ENCODE peak calls at places on chromosomes 2 and 18, in four cellular contexts. One of them, this sample, is unnamed.

GRCh38 chr2:11560806-11561205 is 27.0 kb downstream of the GREB1 start:
- DNase-seq in GM12878: no peak
- DNase-seq in K562: no peak
- DNase-seq in HepG2: no peak
- DNase-seq in this sample: no peak

GRCh38 chr18:5122270-5122669 is 74.8 kb downstream of the AKAIN1 start:
- DNase-seq in GM12878: no peak
- DNase-seq in HepG2: no peak
- DNase-seq in K562: no peak
- DNase-seq in this sample: no peak

GRCh38 chr2:164840930-164841718 is 499 bp downstream of the COBLL1 start:
- DNase-seq in HepG2: peak
- DNase-seq in GM12878: no peak
- DNase-seq in K562: peak
- DNase-seq in this sample: peak

GRCh38 chr2:56185582-56186046 is 1.8 kb downstream of the CCDC85A start:
- DNase-seq in K562: no peak
- DNase-seq in HepG2: no peak
- DNase-seq in GM12878: no peak
- DNase-seq in this sample: peak

GRCh38 chr18:44869533-44869932 is 188.8 kb downstream of the SETBP1 start:
- DNase-seq in GM12878: no peak
- DNase-seq in K562: no peak
- DNase-seq in HepG2: no peak
- DNase-seq in this sample: no peak

GRCh38 chr2:240704651-240705050 is 13.0 kb downstream of the AQP12A start:
- DNase-seq in K562: no peak
- DNase-seq in GM12878: no peak
- DNase-seq in HepG2: no peak
- DNase-seq in this sample: no peak

GRCh38 chr2:27966466-27966865 is 75.9 kb downstream of the BABAM2 start:
- DNase-seq in K562: no peak
- DNase-seq in GM12878: no peak
- DNase-seq in HepG2: no peak
- DNase-seq in this sample: no peak

GRCh38 chr18:10482985-10483949 is 28.8 kb downstream of the APCDD1 start:
- DNase-seq in GM12878: peak
- DNase-seq in K562: no peak
- DNase-seq in HepG2: no peak
- DNase-seq in this sample: no peak

GRCh38 chr2:230908595-230909191 is 16.3 kb downstream of the GPR55 start:
- DNase-seq in K562: peak
- DNase-seq in HepG2: peak
- DNase-seq in GM12878: no peak
- DNase-seq in this sample: no peak

GRCh38 chr2:226060228-226060627 is 660.7 kb downstream of the NYAP2 start:
- DNase-seq in K562: no peak
- DNase-seq in GM12878: no peak
- DNase-seq in HepG2: peak
- DNase-seq in this sample: no peak

GRCh38 chr2:235745597-235745996 is 251.8 kb downstream of the AGAP1 start:
- DNase-seq in HepG2: no peak
- DNase-seq in K562: no peak
- DNase-seq in GM12878: no peak
- DNase-seq in this sample: no peak

GRCh38 chr18:4284528-4284927 is 170.6 kb downstream of the DLGAP1 start:
- DNase-seq in K562: no peak
- DNase-seq in GM12878: no peak
- DNase-seq in HepG2: no peak
- DNase-seq in this sample: no peak

GRCh38 chr2:171762879-171763573 is 75.8 kb downstream of the DYNC1I2 start:
- DNase-seq in HepG2: peak
- DNase-seq in GM12878: no peak
- DNase-seq in K562: no peak
- DNase-seq in this sample: no peak
- TF ChIP-seq BHLHE40 in HepG2: no peak
- TF ChIP-seq BHLHE40 in GM12878: no peak
- TF ChIP-seq BHLHE40 in K562: no peak
- TF ChIP-seq BHLHE40 in this sample: no peak

DNA sequence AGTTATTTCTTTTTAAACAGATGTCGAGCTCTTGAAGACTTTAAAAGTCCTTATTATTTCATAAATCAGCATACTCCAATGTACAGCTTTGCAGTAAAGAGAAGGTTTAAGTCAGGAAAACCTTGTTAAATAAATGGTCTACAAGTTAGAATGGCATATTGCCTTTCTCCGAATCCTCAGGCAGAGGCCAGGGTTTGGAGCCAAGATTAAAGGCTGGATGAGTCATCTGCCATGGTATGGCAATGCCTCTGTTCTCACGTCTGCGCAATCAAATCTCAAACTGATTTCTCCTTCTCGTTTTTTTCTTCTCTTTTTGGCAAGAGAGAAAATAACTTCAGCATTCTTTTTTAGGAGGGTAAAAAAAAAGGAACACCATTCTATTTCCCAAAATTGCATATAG is 5.6 kb upstream of the KCNJ3 start:
- DNase-seq in K562: no peak
- DNase-seq in GM12878: no peak
- DNase-seq in HepG2: no peak
- DNase-seq in this sample: no peak
- TF ChIP-seq TARDBP in K562: no peak
- TF ChIP-seq TARDBP in GM12878: no peak
- TF ChIP-seq TARDBP in HepG2: no peak
- TF ChIP-seq TARDBP in this sample: no peak

GRCh38 chr2:161992526-161992925 is 81.5 kb downstream of the DPP4 start:
- DNase-seq in K562: no peak
- DNase-seq in HepG2: no peak
- DNase-seq in GM12878: peak
- DNase-seq in this sample: no peak
- TF ChIP-seq BHLHE40 in K562: no peak
- TF ChIP-seq BHLHE40 in HepG2: no peak
- TF ChIP-seq BHLHE40 in GM12878: no peak
- TF ChIP-seq BHLHE40 in this sample: no peak

GRCh38 chr2:195318440-195319111 is 338.4 kb upstream of the SLC39A10 start:
- DNase-seq in GM12878: no peak
- DNase-seq in K562: peak
- DNase-seq in HepG2: peak
- DNase-seq in this sample: peak
- TF ChIP-seq TARDBP in GM12878: no peak
- TF ChIP-seq TARDBP in K562: no peak
- TF ChIP-seq TARDBP in HepG2: no peak
- TF ChIP-seq TARDBP in this sample: no peak

DNA sequence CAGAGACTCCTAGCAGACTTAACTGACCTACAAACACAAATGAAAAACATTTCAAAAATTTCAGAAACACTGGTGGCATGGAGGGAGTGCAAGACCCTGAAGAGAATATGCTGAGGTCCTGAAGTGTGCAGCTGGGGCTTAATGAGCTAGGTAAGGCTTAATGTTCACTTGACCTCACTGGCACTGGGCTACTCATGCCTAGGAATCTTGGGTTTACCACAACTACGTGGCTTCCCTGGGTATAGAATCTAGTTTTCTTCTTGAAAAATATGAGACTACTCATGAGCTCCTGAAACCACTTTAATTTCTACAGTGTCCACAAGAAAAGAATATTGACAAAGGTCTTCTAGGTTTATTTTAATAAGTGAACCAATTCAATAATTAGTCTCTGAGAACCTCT is 139.8 kb downstream of the HNMT start:
- DNase-seq in K562: no peak
- DNase-seq in HepG2: no peak
- DNase-seq in GM12878: no peak
- DNase-seq in this sample: no peak
- TF ChIP-seq BHLHE40 in K562: no peak
- TF ChIP-seq BHLHE40 in HepG2: no peak
- TF ChIP-seq BHLHE40 in GM12878: no peak
- TF ChIP-seq BHLHE40 in this sample: no peak

GRCh38 chr2:48845719-48846118 is 90.2 kb upstream of the LHCGR start:
- DNase-seq in K562: no peak
- DNase-seq in GM12878: no peak
- DNase-seq in HepG2: no peak
- DNase-seq in this sample: no peak

GRCh38 chr2:48844418-48845155 is 89.1 kb upstream of the LHCGR start:
- DNase-seq in K562: no peak
- DNase-seq in GM12878: no peak
- DNase-seq in HepG2: no peak
- DNase-seq in this sample: no peak

GRCh38 chr2:48838029-48838428 is 82.5 kb upstream of the LHCGR start:
- DNase-seq in HepG2: no peak
- DNase-seq in K562: no peak
- DNase-seq in GM12878: no peak
- DNase-seq in this sample: no peak

DNA sequence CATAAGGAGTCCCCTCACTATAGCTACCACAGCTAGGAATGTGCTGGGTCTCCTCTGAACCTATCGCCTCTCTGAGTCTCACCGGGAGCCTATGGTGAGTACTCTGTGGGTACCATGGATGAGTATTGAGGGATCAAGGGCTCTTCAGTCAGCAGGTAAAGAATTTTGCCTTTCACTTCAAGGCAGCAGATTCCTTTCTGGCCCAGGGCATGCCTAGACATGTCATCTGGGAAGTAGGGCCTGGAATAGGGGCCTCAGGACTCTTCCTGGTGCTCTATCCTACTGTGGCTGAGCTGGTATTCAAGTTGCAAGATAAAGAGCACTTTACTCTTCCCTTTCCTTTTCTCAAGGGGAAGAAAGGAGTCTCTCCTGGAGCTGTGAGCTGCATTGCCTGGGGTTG is 85.6 kb upstream of the LHCGR start:
- DNase-seq in HepG2: no peak
- DNase-seq in GM12878: no peak
- DNase-seq in K562: no peak
- DNase-seq in this sample: no peak
- TF ChIP-seq TARDBP in HepG2: no peak
- TF ChIP-seq TARDBP in GM12878: no peak
- TF ChIP-seq TARDBP in K562: no peak
- TF ChIP-seq TARDBP in this sample: no peak

GRCh38 chr2:9380702-9381628 is 42.4 kb downstream of the ITGB1BP1 start:
- DNase-seq in GM12878: no peak
- DNase-seq in K562: no peak
- DNase-seq in HepG2: peak
- DNase-seq in this sample: no peak
- TF ChIP-seq BHLHE40 in GM12878: no peak
- TF ChIP-seq BHLHE40 in K562: no peak
- TF ChIP-seq BHLHE40 in HepG2: no peak
- TF ChIP-seq BHLHE40 in this sample: no peak

DNA sequence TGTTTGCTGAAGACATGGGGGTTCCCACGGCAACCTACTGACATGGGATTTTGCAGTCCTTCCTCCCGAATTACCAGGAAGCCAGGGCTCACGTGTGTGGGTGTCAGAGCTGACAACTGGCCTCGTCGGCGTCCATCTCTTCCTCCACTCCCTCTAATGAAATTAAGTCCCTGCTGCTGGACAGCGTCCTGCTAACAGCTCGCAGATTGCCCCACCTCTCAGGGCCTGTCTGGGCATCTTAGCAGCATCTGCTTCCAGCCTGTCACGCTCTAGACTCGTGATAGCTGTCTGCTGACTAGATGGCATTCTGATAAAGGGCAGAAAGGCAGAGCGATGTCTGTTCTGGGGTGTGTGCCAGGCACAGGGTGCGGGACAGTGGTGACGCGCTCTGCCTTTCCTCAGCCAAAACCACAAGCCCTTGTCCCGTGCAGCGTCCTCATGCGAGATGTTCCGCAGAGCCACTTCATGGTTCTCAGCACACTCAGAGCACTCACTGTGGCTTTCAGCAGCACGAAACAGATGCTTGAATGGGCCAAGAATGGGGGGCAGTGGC is 161.1 kb downstream of the ARL4C start:
- DNase-seq in HepG2: no peak
- DNase-seq in K562: no peak
- DNase-seq in GM12878: no peak
- DNase-seq in this sample: no peak
- TF ChIP-seq TARDBP in HepG2: no peak
- TF ChIP-seq TARDBP in K562: no peak
- TF ChIP-seq TARDBP in GM12878: no peak
- TF ChIP-seq TARDBP in this sample: no peak

This sample was measured in HEK293T.